ENCODE peak calls at places on chromosomes 2 and 18, in eight cellular contexts. Z is BJ; P is left colon; F is lung microvascular endothelial cell; G is mesenteric fat pad; S is retinal pigment epithelial cell; K is activated CD8-positive, alpha-beta memory T cell treated with anti-CD3 and anti-CD28 coated beads for 1 hour; O is NCI-H748 treated with DMSO at 0.1 percent for 48 hours. A is an unnamed sample.

GRCh38 chr2:165905854-165906253 is 47.7 kb downstream of the TTC21B start:
- DNase-seq in Z (no peak), P (no peak), F (no peak), G (no peak), S (no peak), K (no peak), O (no peak), A (no peak)

GRCh38 chr2:63581266-63581961 is 6.9 kb downstream of the WDPCP start:
- DNase-seq in Z (no peak), P (no peak), F (peak), G (no peak), S (no peak), K (no peak), O (no peak), A (no peak)

GRCh38 chr2:31535753-31536152 is 45.0 kb downstream of the SRD5A2 start:
- DNase-seq in Z (no peak), P (no peak), F (no peak), G (no peak), S (no peak), K (no peak), O (no peak), A (no peak)

GRCh38 chr2:49973917-49974368 is 819.6 kb upstream of the FSHR start:
- DNase-seq in Z (no peak), P (peak), F (peak), G (no peak), S (peak), K (peak), O (peak), A (no peak)

GRCh38 chr18:44637210-44638051 is 43.3 kb upstream of the SETBP1 start:
- DNase-seq in Z (peak), P (no peak), F (peak), G (no peak), S (peak), K (no peak), O (no peak), A (no peak)

GRCh38 chr2:111669928-111670695 is 213.9 kb downstream of the ANAPC1 start:
- DNase-seq in Z (no peak), P (no peak), F (no peak), G (peak), S (no peak), K (no peak), O (no peak), A (no peak)

GRCh38 chr2:60555066-60555793 is 1.8 kb upstream of the BCL11A start:
- DNase-seq in Z (no peak), P (peak), F (peak), G (no peak), S (no peak), K (peak), O (peak), A (peak)

GRCh38 chr2:29260151-29260772 is 145.0 kb downstream of the CLIP4 start:
- DNase-seq in Z (peak), P (no peak), F (peak), G (no peak), S (peak), K (no peak), O (no peak), A (peak)

GRCh38 chr2:105393373-105394055 is 5.3 kb downstream of the FHL2 start:
- DNase-seq in Z (no peak), P (no peak), F (peak), G (peak), S (no peak), K (no peak), O (no peak), A (peak)

GRCh38 chr2:232634319-232635150 is 1.1 kb downstream of the EFHD1 start:
- DNase-seq in Z (peak), P (peak), F (no peak), G (no peak), S (no peak), K (no peak), O (no peak), A (no peak)

GRCh38 chr2:188940171-188940570 is 34.0 kb upstream of the COL3A1 start:
- DNase-seq in Z (no peak), P (no peak), F (peak), G (no peak), S (no peak), K (no peak), O (no peak), A (peak)

GRCh38 chr2:8515390-8515761 is 166.5 kb upstream of the ID2 start:
- DNase-seq in Z (no peak), P (peak), F (no peak), G (no peak), S (no peak), K (peak), O (no peak), A (no peak)

GRCh38 chr2:151640087-151640486 is 94.2 kb downstream of the NEB start:
- DNase-seq in Z (no peak), P (no peak), F (no peak), G (no peak), S (no peak), K (no peak), O (no peak), A (no peak)

GRCh38 chr2:23627236-23627990 is 242.4 kb downstream of the KLHL29 start:
- DNase-seq in Z (no peak), P (no peak), F (no peak), G (no peak), S (no peak), K (no peak), O (no peak), A (no peak)

GRCh38 chr18:52903858-52904257 is 563.9 kb downstream of the DCC start:
- DNase-seq in Z (no peak), P (peak), F (no peak), G (no peak), S (no peak), K (no peak), O (peak), A (no peak)

GRCh38 chr2:164542584-164543021 is 78.7 kb downstream of the GRB14 start:
- DNase-seq in Z (peak), P (no peak), F (peak), G (no peak), S (peak), K (no peak), O (peak), A (no peak)

GRCh38 chr2:45851576-45852304 is 200.3 kb downstream of the PRKCE start:
- DNase-seq in Z (peak), P (no peak), F (peak), G (no peak), S (no peak), K (no peak), O (peak), A (no peak)

GRCh38 chr2:25817630-25818029 is 60.7 kb downstream of the ASXL2 start:
- DNase-seq in Z (no peak), P (no peak), F (no peak), G (no peak), S (no peak), K (no peak), O (no peak), A (no peak)

GRCh38 chr2:201130524-201131186 is 14.7 kb downstream of the CFLAR start:
- DNase-seq in Z (no peak), P (no peak), F (peak), G (no peak), S (no peak), K (no peak), O (no peak), A (peak)

GRCh38 chr2:45396671-45397070 is 214.4 kb downstream of the SRBD1 start:
- DNase-seq in Z (no peak), P (no peak), F (no peak), G (no peak), S (no peak), K (no peak), O (no peak), A (no peak)

GRCh38 chr2:238860966-238861730 is 13.3 kb downstream of the TWIST2 start:
- DNase-seq in Z (no peak), P (no peak), F (no peak), G (peak), S (no peak), K (no peak), O (no peak), A (no peak)

GRCh38 chr18:58263055-58263732 is 219.2 kb downstream of the NEDD4L start:
- DNase-seq in Z (no peak), P (no peak), F (peak), G (no peak), S (no peak), K (no peak), O (no peak), A (peak)